ENCODE peak calls at places on chromosomes 6 and 20, in eight cellular contexts. B is trophoblast cell; V is HCT116; E is psoas muscle; H is lower lobe of right lung; R is HepG2; D is left ventricle myocardium inferior; U is CD4-positive, alpha-beta memory T cell. P is an unnamed sample.

GRCh38 chr20:675453-676314 is at the start of gene SCRT2:
- DNase-seq in B (peak; percentile 85), V (no peak), E (peak; percentile 84), H (peak; percentile 81), R (peak; percentile 54), D (peak; percentile 86), U (peak; percentile 56), P (peak; percentile 74)

GRCh38 chr6:81166770-81167169 is 585.7 kb downstream of the TENT5A start:
- DNase-seq in B (no peak), V (no peak), E (no peak), H (no peak), R (no peak), D (no peak), U (no peak), P (no peak)

GRCh38 chr6:84052204-84052882 is 18.8 kb downstream of the MRAP2 start:
- DNase-seq in B (no peak), V (no peak), E (peak; percentile 69), H (no peak), R (peak; percentile 35), D (peak; percentile 80), U (no peak), P (peak; percentile 30)

GRCh38 chr20:775679-776135 is 7.4 kb upstream of the SLC52A3 start:
- DNase-seq in B (peak; percentile 12), V (peak; percentile 22), E (no peak), H (no peak), R (no peak), D (no peak), U (no peak), P (no peak)

GRCh38 chr6:164039954-164040375 is 625.4 kb downstream of the QKI start:
- DNase-seq in B (peak; percentile 89), V (no peak), E (peak; percentile 27), H (peak; percentile 68), R (no peak), D (peak; percentile 36), U (peak; percentile 70), P (peak; percentile 91)

GRCh38 chr6:65671922-65672321 is 35.1 kb downstream of the EYS start:
- DNase-seq in B (peak; percentile 58), V (no peak), E (no peak), H (no peak), R (peak; percentile 2), D (no peak), U (no peak), P (no peak)

GRCh38 chr6:128311944-128312570 is 208.3 kb downstream of the PTPRK start:
- DNase-seq in B (no peak), V (no peak), E (no peak), H (no peak), R (no peak), D (no peak), U (no peak), P (no peak)

GRCh38 chr6:150006961-150007464 is 18.3 kb downstream of the RAET1L start:
- DNase-seq in B (peak; percentile 36), V (no peak), E (no peak), H (no peak), R (no peak), D (no peak), U (peak; percentile 41), P (no peak)

GRCh38 chr20:33668087-33668790 is 1.5 kb downstream of the ACTL10 start:
- DNase-seq in B (no peak), V (no peak), E (no peak), H (peak; percentile 86), R (no peak), D (peak; percentile 76), U (no peak), P (no peak)

GRCh38 chr6:3063733-3064700 is 4.3 kb upstream of the RIPK1 start:
- DNase-seq in B (peak; percentile 92), V (peak; percentile 86), E (peak; percentile 95), H (peak; percentile 98), R (peak; percentile 86), D (peak; percentile 97), U (peak; percentile 88), P (peak; percentile 96)

GRCh38 chr6:12233693-12234551 is 56.2 kb upstream of the EDN1 start:
- DNase-seq in B (peak; percentile 39), V (peak; percentile 63), E (no peak), H (no peak), R (peak; percentile 67), D (no peak), U (peak; percentile 70), P (peak; percentile 38)

GRCh38 chr6:7214400-7214940 is 98.5 kb downstream of the SSR1 start:
- DNase-seq in B (no peak), V (no peak), E (no peak), H (no peak), R (no peak), D (no peak), U (no peak), P (no peak)

DNA sequence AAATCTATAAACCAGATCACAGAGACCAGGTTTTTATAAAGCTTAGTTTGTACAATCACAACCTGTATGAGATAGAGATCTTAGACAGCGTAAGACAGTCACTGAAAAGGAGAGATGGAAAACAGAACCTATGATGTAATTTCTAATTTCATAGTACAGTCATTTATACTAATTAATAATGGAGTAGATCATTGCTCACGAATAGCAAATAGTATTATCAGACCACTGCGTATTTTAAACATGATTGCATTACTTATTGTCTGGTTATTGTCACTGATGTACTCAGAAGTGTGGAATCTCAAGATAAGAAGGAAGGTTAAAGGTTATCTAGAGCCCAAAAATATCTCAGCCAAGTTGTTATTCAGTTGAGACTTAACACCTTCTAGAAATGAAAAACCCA is 115.6 kb downstream of the KHDC1L start:
- DNase-seq in B (peak; percentile 41), V (no peak), E (no peak), H (no peak), R (no peak), D (no peak), U (no peak), P (no peak)
- H3K4me1 ChIP-seq in B (peaks cover 2% of the 10 kb centered on the region), V (no peaks in the 10 kb centered on the region), E (no peaks in the 10 kb centered on the region), H (no peaks in the 10 kb centered on the region), R (no peaks in the 10 kb centered on the region), D (no peaks in the 10 kb centered on the region), U (no peaks in the 10 kb centered on the region), P (no peaks in the 10 kb centered on the region)

GRCh38 chr6:30769088-30769852 is 24.9 kb upstream of the IER3 start:
- DNase-seq in B (peak; percentile 62), V (peak; percentile 96), E (peak; percentile 78), H (peak; percentile 62), R (peak; percentile 96), D (no peak), U (peak; percentile 58), P (no peak)

GRCh38 chr6:30769853-30770160 is 25.5 kb upstream of the IER3 start:
- DNase-seq in B (no peak), V (no peak), E (no peak), H (no peak), R (no peak), D (no peak), U (no peak), P (no peak)

GRCh38 chr6:30768634-30769087 is 24.3 kb upstream of the IER3 start:
- DNase-seq in B (no peak), V (no peak), E (no peak), H (no peak), R (no peak), D (no peak), U (no peak), P (no peak)

GRCh38 chr6:30770592-30770991 is 26.2 kb upstream of the IER3 start:
- DNase-seq in B (no peak), V (no peak), E (no peak), H (no peak), R (no peak), D (no peak), U (no peak), P (no peak)

DNA sequence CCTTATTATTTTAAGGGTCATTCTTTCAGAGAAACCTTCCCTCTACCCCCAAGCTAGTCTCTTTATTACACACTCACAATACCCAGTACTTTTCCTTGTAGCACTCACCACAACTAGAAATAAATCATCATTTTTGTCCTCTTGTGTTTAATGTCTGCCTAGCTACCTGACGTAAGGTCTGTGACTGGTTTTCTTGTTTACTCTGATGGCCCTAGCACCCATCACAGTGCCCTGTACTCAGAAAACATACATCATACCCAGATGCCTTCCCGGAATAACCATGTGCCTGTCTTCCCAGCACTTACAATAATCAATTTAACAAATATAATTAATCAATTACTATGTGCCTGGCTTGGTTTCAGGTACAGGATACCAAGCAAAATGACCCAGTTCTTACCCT is 25.8 kb upstream of the IER3 start:
- DNase-seq in B (no peak), V (no peak), E (no peak), H (no peak), R (no peak), D (no peak), U (no peak), P (no peak)
- H3K27ac ChIP-seq in B (peak overlapping the region; percentile 95), V (peak overlapping the region; percentile 76), E (peak overlapping the region; percentile 46), H (peak overlapping the region; percentile 2), R (peak overlapping the region; percentile 98), D (peak overlapping the region; percentile 49), U (no peak overlapping the region), P (peak overlapping the region; percentile 72)

GRCh38 chr6:157008568-157008967 is 231.4 kb downstream of the ARID1B start:
- DNase-seq in B (no peak), V (no peak), E (no peak), H (no peak), R (no peak), D (no peak), U (no peak), P (no peak)
- H3K4me1 ChIP-seq in B (no peaks in the 10 kb centered on the region), V (no peaks in the 10 kb centered on the region), E (peaks cover 22% of the 10 kb centered on the region), H (no peaks in the 10 kb centered on the region), R (peaks cover 33% of the 10 kb centered on the region), D (peaks cover 34% of the 10 kb centered on the region), U (peaks cover 9% of the 10 kb centered on the region), P (no peaks in the 10 kb centered on the region)

DNA sequence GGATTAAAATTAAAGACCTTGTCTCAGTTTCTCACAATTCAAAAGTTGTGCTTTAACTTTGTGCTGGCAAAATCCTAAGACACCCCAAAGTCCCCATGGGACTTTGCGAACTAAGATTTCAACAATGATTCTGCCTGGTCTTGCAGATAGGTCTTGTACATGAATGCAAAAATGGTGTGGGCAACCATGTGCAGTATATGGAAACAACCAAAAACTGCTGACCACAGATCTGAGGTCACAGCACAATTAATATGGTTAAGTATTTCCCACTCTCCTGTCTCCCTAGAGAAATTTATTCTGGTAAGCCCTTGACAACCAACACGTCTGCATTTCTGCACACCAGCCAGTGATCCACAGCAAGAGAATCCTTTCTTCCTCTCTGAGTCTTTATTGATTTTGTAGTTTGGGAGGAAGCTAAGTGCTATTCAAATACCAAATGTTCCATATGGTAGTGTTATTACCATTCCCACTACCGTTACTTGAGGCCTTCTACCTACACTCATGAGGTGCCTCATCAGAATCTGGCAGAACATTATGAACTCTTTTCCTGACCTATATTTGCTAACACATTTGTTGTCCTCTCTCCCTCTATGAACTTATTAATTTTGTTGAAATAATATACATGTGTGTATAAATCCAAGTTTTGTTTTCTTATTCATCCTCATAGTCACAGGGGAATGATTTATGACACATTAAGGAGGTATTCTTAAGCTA is 178.7 kb downstream of the ATXN1 start:
- DNase-seq in B (no peak), V (no peak), E (no peak), H (no peak), R (no peak), D (no peak), U (no peak), P (no peak)
- H3K27ac ChIP-seq in B (no peak overlapping the region), V (no peak overlapping the region), E (peak overlapping the region; percentile 39), H (no peak overlapping the region), R (no peak overlapping the region), D (peak overlapping the region; percentile 35), U (no peak overlapping the region), P (no peak overlapping the region)

P was measured in pancreas.